ENCODE peak calls at places on chromosomes 6 and 20, in nine cellular contexts. O is effector CD4-positive, alpha-beta T cell; C is T-helper 2 cell; X is GM03348; Y is T1000; Z is AG04449; K is Calu3; E is IMR-90; G is DMS153. R is an unnamed sample.

GRCh38 chr6:8065519-8065911 is 1.3 kb upstream of the BLOC1S5 start:
- DNase-seq in Z (no peak), E (peak; percentile 49), O (no peak), C (peak; percentile 72), G (no peak), Y (no peak), X (no peak), K (no peak), R (no peak)

GRCh38 chr6:7841781-7842468 is 68.7 kb downstream of the TXNDC5 start:
- DNase-seq in Y (no peak), X (peak; percentile 50), C (no peak), K (no peak), O (no peak), G (no peak), E (peak; percentile 4), Z (no peak), R (no peak)

GRCh38 chr20:8218861-8219260 is 86.8 kb downstream of the PLCB1 start:
- DNase-seq in K (no peak), Y (no peak), C (no peak), E (peak; percentile 87), X (peak; percentile 41), O (no peak), Z (no peak), G (no peak), R (no peak)

GRCh38 chr20:25246182-25246943 is 1.5 kb upstream of the PYGB start:
- DNase-seq in G (no peak), C (no peak), O (no peak), Y (no peak), E (no peak), K (no peak), Z (no peak), X (no peak), R (no peak)

GRCh38 chr20:9672027-9672426 is 157.6 kb downstream of the LAMP5 start:
- DNase-seq in K (no peak), O (no peak), C (no peak), Z (no peak), E (no peak), G (no peak), Y (no peak), X (no peak), R (no peak)

GRCh38 chr20:18739785-18740184 is 73.8 kb upstream of the SCP2D1 start:
- DNase-seq in Z (peak; percentile 71), K (no peak), C (no peak), E (peak; percentile 90), O (no peak), X (peak; percentile 60), G (no peak), Y (no peak), R (no peak)

GRCh38 chr6:156925718-156926607 is 148.8 kb downstream of the ARID1B start:
- DNase-seq in Y (no peak), X (no peak), C (peak; percentile 15), Z (no peak), G (no peak), E (no peak), O (no peak), K (no peak), R (no peak)

GRCh38 chr6:127300411-127300810 is 33.7 kb downstream of the RNF146 start:
- DNase-seq in Z (peak; percentile 76), E (peak; percentile 92), X (peak; percentile 76), G (no peak), C (peak; percentile 10), Y (no peak), K (no peak), O (no peak), R (no peak)

GRCh38 chr6:169962604-169963469 is 211.4 kb downstream of the ERMARD start:
- DNase-seq in Z (no peak), C (no peak), G (no peak), X (no peak), E (no peak), O (no peak), Y (no peak), K (no peak), R (no peak)

GRCh38 chr20:38589351-38589750 is 8.4 kb downstream of the ADIG start:
- DNase-seq in Y (no peak), K (no peak), O (no peak), X (no peak), Z (no peak), G (no peak), E (no peak), C (no peak), R (peak; percentile 77)

GRCh38 chr6:21710908-21711627 is 117.5 kb downstream of the SOX4 start:
- DNase-seq in K (no peak), C (no peak), Y (no peak), Z (no peak), O (no peak), X (no peak), G (no peak), E (no peak), R (no peak)

GRCh38 chr20:14963262-14963663 is 625.9 kb upstream of the FLRT3 start:
- DNase-seq in E (no peak), C (no peak), X (peak; percentile 24), Y (peak; percentile 15), Z (no peak), G (no peak), K (no peak), O (no peak), R (no peak)

GRCh38 chr6:45432944-45433343 is 55.2 kb upstream of the SUPT3H start:
- DNase-seq in C (peak; percentile 70), Z (no peak), K (no peak), Y (no peak), X (no peak), G (no peak), O (no peak), E (peak; percentile 80), R (no peak)

GRCh38 chr20:2023151-2023550 is 29.3 kb upstream of the PDYN start:
- DNase-seq in Z (no peak), O (no peak), X (no peak), E (no peak), C (no peak), G (no peak), Y (no peak), K (no peak), R (no peak)

R was measured in esophagus muscularis mucosa.